ENCODE peak calls at places on chromosomes 3 and 15, in eight cellular contexts. D is CD8-positive, alpha-beta T cell; S is upper lobe of left lung; Y is lower leg skin; Z is fibroblast of the aortic adventitia; G is CD4-positive, alpha-beta memory T cell; O is GM23338; E is AG04450. N is an unnamed sample.

GRCh38 chr15:79570004-79570403 is 137.9 kb downstream of the MINAR1 start:
- DNase-seq in S (no peak), Y (no peak), E (no peak), D (no peak), G (no peak), O (no peak), Z (no peak), N (no peak)

GRCh38 chr3:4233488-4233887 is 69.7 kb upstream of the SETMAR start:
- DNase-seq in Z (no peak), O (no peak), E (no peak), G (no peak), S (no peak), Y (no peak), D (no peak), N (no peak)

GRCh38 chr15:54604963-54605362 is 591.8 kb downstream of the RSL24D1 start:
- DNase-seq in O (no peak), G (no peak), S (no peak), Z (no peak), E (no peak), D (no peak), Y (no peak), N (no peak)

GRCh38 chr3:816605-817004 is 276.2 kb upstream of the CNTN6 start:
- DNase-seq in D (no peak), Z (no peak), G (no peak), Y (no peak), E (no peak), S (no peak), O (no peak), N (no peak)

GRCh38 chr3:162390891-162391290 is 894.3 kb downstream of the OTOL1 start:
- DNase-seq in O (no peak), Z (peak; percentile 47), E (peak; percentile 16), S (no peak), G (no peak), Y (no peak), D (no peak), N (peak; percentile 71)

GRCh38 chr15:34366271-34367043 is 539 bp downstream of the LPCAT4 start:
- DNase-seq in E (no peak), G (peak; percentile 39), D (peak; percentile 58), Z (peak; percentile 48), O (peak; percentile 93), S (peak; percentile 87), Y (peak; percentile 89), N (peak; percentile 20)

GRCh38 chr15:63089260-63090043 is 32.2 kb upstream of the LACTB start:
- DNase-seq in O (peak; percentile 70), D (no peak), E (peak; percentile 90), Y (peak; percentile 85), G (no peak), S (no peak), Z (peak; percentile 91), N (peak; percentile 98)

GRCh38 chr3:197216169-197216860 is 82.1 kb downstream of the DLG1 start:
- DNase-seq in O (no peak), D (no peak), G (no peak), Z (peak; percentile 95), Y (no peak), E (no peak), S (no peak), N (peak; percentile 81)

GRCh38 chr3:24506966-24507775 is 12.5 kb upstream of the THRB start:
- DNase-seq in D (no peak), Y (no peak), E (no peak), G (no peak), O (no peak), Z (peak; percentile 30), S (no peak), N (peak; percentile 67)

GRCh38 chr3:140499114-140499757 is 178.6 kb upstream of the TRIM42 start:
- DNase-seq in E (no peak), G (no peak), D (no peak), O (peak; percentile 62), S (no peak), Y (no peak), Z (peak; percentile 25), N (peak; percentile 5)

GRCh38 chr3:43770426-43771103 is 79.8 kb downstream of the ABHD5 start:
- DNase-seq in Z (peak; percentile 51), G (peak; percentile 37), Y (peak; percentile 94), D (peak; percentile 30), O (no peak), S (peak; percentile 64), E (no peak), N (peak; percentile 32)

DNA sequence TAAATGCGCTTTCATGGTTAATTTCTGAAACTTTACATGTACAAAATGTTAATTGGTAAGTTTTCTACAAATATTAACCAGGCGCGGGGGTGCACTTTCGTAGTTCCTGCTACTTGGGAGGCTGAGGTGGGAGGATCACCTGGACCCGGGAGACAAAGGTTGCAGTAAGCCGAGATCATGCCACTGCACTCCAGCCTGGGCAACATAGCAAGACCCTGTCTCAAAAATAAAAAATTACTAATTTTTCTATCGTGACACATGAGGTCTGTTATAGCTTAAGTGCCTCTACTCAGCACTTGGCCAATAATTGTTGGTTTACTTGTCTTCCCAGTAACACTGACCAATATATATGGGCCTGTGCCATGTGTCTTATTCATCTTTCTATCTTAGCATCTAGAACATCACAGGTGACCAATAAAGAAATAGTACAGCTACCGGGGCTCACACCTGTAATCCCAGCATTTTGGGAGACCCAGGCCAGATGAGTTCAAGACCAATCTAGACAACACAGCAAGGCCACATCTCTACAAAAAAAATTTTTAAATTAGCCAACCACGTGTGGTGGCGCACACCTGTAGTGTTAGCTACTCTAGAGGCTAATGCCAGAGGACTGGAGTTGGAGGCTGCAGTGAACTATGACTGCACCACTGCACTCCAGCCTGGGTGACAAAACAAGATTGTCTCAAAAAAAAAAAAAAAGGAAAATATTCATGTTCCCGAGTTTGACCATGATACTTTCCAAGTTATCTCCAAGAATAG is 6.1 kb downstream of the MSL2 start:
- DNase-seq in Z (no peak), G (no peak), E (no peak), S (no peak), O (no peak), D (no peak), Y (no peak), N (no peak)
- H3K4me3 ChIP-seq in Z (no peak overlapping the region), G (no peak overlapping the region), E (no peak overlapping the region), S (no peak overlapping the region), O (no peak overlapping the region), D (no peak overlapping the region), Y (no peak overlapping the region), N (no peak overlapping the region)

GRCh38 chr3:150293401-150294001 is 114.6 kb upstream of the TSC22D2 start:
- DNase-seq in S (no peak), E (peak; percentile 58), O (no peak), Z (peak; percentile 32), G (no peak), Y (no peak), D (no peak), N (peak; percentile 99)

GRCh38 chr3:150300376-150300775 is 107.7 kb upstream of the TSC22D2 start:
- DNase-seq in E (no peak), O (no peak), G (no peak), S (no peak), D (no peak), Y (no peak), Z (no peak), N (no peak)

GRCh38 chr3:150296123-150296750 is 111.9 kb upstream of the TSC22D2 start:
- DNase-seq in Z (no peak), S (no peak), G (no peak), O (no peak), E (no peak), D (no peak), Y (no peak), N (peak; percentile 41)

GRCh38 chr3:150299221-150299620 is 108.9 kb upstream of the TSC22D2 start:
- DNase-seq in O (peak; percentile 74), Z (no peak), D (no peak), E (no peak), G (no peak), Y (no peak), S (no peak), N (no peak)

DNA sequence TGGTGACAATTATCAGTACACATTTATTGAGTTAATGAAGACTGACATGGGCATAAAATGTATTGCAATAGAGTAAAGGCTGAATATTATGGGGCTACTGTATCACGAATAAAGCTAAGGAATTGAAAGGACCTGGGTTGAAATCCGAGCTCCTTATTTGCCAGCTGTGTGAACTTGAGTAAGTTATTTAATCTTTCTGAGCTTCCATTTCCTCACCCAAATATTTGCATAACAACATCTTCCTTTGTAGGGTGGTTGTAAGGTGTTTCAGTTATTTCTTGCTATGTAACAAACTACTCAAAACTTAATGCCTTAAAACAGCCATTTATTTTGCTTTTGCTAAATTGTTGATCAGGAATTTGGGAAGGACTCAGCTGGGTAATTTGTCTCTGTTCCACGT is 111.1 kb upstream of the TSC22D2 start:
- DNase-seq in S (no peak), Z (no peak), E (no peak), D (no peak), O (peak; percentile 60), G (no peak), Y (no peak), N (no peak)
- H3K4me3 ChIP-seq in S (no peak overlapping the region), Z (no peak overlapping the region), E (no peak overlapping the region), D (no peak overlapping the region), O (peak overlapping the region; percentile 15), G (no peak overlapping the region), Y (no peak overlapping the region), N (no peak overlapping the region)

DNA sequence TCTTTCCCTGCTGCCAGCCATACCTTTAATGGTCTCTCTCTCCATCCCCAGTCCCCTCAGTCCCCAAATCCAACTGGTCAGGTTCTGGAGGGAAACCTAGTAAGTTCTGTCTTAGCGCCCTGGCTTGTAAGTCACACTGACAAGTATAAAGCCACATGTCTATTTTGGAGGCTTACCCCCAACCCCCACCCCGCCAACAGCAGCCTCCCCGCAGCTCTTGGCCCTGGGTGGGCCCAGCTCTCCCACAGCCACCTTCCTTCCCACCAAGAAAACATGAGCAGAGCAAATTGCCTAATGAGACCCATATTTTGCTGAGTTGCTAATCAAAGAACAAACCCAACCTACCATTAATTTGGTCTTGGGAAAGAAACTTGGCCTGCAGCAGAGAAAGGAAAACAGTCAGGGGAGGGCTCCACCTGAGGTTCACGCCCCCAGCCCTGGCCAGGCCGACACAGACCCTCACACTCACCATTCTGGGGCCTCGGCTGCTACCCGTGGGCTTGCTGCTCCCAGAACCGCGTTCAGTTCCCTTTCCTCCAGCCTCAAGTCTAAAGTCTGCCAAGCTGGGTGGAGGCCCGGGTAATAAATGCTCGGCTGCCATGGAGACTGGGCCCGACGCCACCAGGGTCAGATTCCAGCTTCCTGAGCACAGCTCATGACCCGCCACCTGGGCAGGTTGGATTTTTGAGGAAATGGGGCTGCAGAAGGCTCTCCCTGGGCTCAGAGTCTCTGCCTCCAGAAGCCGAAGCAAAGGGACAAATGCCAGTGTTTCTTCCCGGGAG is at the start of gene CALML4:
- DNase-seq in Y (peak; percentile 96), S (peak; percentile 50), D (no peak), E (no peak), Z (peak; percentile 65), O (peak; percentile 42), G (no peak), N (peak; percentile 54)
- H3K4me3 ChIP-seq in Y (no peak within 1 kb of the TSS), S (no peak within 1 kb of the TSS), D (no peak within 1 kb of the TSS), E (no peak within 1 kb of the TSS), Z (no peak within 1 kb of the TSS), O (peak within 1 kb of the TSS; percentile 38), G (no peak within 1 kb of the TSS), N (no peak within 1 kb of the TSS)

GRCh38 chr3:171815977-171816595 is 5.8 kb upstream of the PLD1 start:
- DNase-seq in O (no peak), Z (peak; percentile 90), D (no peak), S (no peak), Y (no peak), E (no peak), G (no peak), N (no peak)
- H3K4me3 ChIP-seq in O (no peak overlapping the region), Z (no peak overlapping the region), D (no peak overlapping the region), S (no peak overlapping the region), Y (no peak overlapping the region), E (no peak overlapping the region), G (no peak overlapping the region), N (no peak overlapping the region)

N was measured in AG10803.